ENCODE peak calls at places on chromosomes 12 and 14, in nine cellular contexts. One of them, this sample, is unnamed.

GRCh38 chr12:66405395-66405794 is 103.1 kb downstream of the HELB start:
- DNase-seq in CD4-positive, alpha-beta memory T cell: no peak
- DNase-seq in cardiac muscle cell: no peak
- DNase-seq in K562: no peak
- DNase-seq in mesenchymal stem cell: peak
- DNase-seq in cardiac fibroblast: peak
- DNase-seq in HepG2: no peak
- DNase-seq in LoVo: no peak
- DNase-seq in memory B cell: no peak
- DNase-seq in this sample: peak

GRCh38 chr12:27779837-27780611 is at the start of the genes KLHL42 and MANSC4:
- DNase-seq in CD4-positive, alpha-beta memory T cell: peak
- DNase-seq in cardiac muscle cell: peak
- DNase-seq in K562: peak
- DNase-seq in mesenchymal stem cell: peak
- DNase-seq in cardiac fibroblast: peak
- DNase-seq in HepG2: peak
- DNase-seq in LoVo: peak
- DNase-seq in memory B cell: peak
- DNase-seq in this sample: peak

GRCh38 chr12:1591029-1591428 is 3.4 kb downstream of the FBXL14 start:
- DNase-seq in CD4-positive, alpha-beta memory T cell: peak
- DNase-seq in cardiac muscle cell: no peak
- DNase-seq in K562: peak
- DNase-seq in mesenchymal stem cell: peak
- DNase-seq in cardiac fibroblast: peak
- DNase-seq in HepG2: no peak
- DNase-seq in LoVo: no peak
- DNase-seq in memory B cell: no peak
- DNase-seq in this sample: no peak

GRCh38 chr12:34605955-34606748 is 583.9 kb downstream of the ALG10 start:
- DNase-seq in CD4-positive, alpha-beta memory T cell: no peak
- DNase-seq in cardiac muscle cell: no peak
- DNase-seq in K562: no peak
- DNase-seq in mesenchymal stem cell: no peak
- DNase-seq in cardiac fibroblast: no peak
- DNase-seq in HepG2: no peak
- DNase-seq in LoVo: no peak
- DNase-seq in memory B cell: no peak
- DNase-seq in this sample: no peak

GRCh38 chr12:114938487-114939210 is 254.7 kb upstream of the TBX3 start:
- DNase-seq in CD4-positive, alpha-beta memory T cell: no peak
- DNase-seq in cardiac muscle cell: no peak
- DNase-seq in K562: no peak
- DNase-seq in mesenchymal stem cell: no peak
- DNase-seq in cardiac fibroblast: no peak
- DNase-seq in HepG2: no peak
- DNase-seq in LoVo: no peak
- DNase-seq in memory B cell: no peak
- DNase-seq in this sample: no peak

GRCh38 chr12:1279050-1279449 is 288.0 kb downstream of the ERC1 start:
- DNase-seq in CD4-positive, alpha-beta memory T cell: no peak
- DNase-seq in cardiac muscle cell: peak
- DNase-seq in K562: no peak
- DNase-seq in mesenchymal stem cell: no peak
- DNase-seq in cardiac fibroblast: peak
- DNase-seq in HepG2: no peak
- DNase-seq in LoVo: no peak
- DNase-seq in memory B cell: no peak
- DNase-seq in this sample: no peak

GRCh38 chr14:55904086-55904485 is 214.1 kb upstream of the PELI2 start:
- DNase-seq in CD4-positive, alpha-beta memory T cell: no peak
- DNase-seq in cardiac muscle cell: no peak
- DNase-seq in K562: no peak
- DNase-seq in mesenchymal stem cell: no peak
- DNase-seq in cardiac fibroblast: no peak
- DNase-seq in HepG2: no peak
- DNase-seq in LoVo: no peak
- DNase-seq in memory B cell: no peak
- DNase-seq in this sample: no peak

GRCh38 chr14:58426819-58427288 is 477 bp downstream of the TIMM9 start:
- DNase-seq in CD4-positive, alpha-beta memory T cell: no peak
- DNase-seq in cardiac muscle cell: peak
- DNase-seq in K562: peak
- DNase-seq in mesenchymal stem cell: no peak
- DNase-seq in cardiac fibroblast: peak
- DNase-seq in HepG2: peak
- DNase-seq in LoVo: peak
- DNase-seq in memory B cell: peak
- DNase-seq in this sample: peak

GRCh38 chr14:96597680-96598079 is 95.5 kb downstream of the PAPOLA start:
- DNase-seq in CD4-positive, alpha-beta memory T cell: no peak
- DNase-seq in cardiac muscle cell: no peak
- DNase-seq in K562: no peak
- DNase-seq in mesenchymal stem cell: no peak
- DNase-seq in cardiac fibroblast: no peak
- DNase-seq in HepG2: no peak
- DNase-seq in LoVo: no peak
- DNase-seq in memory B cell: no peak
- DNase-seq in this sample: no peak

GRCh38 chr14:104249092-104249491 is 110.7 kb downstream of the KIF26A start:
- DNase-seq in CD4-positive, alpha-beta memory T cell: no peak
- DNase-seq in cardiac muscle cell: no peak
- DNase-seq in K562: no peak
- DNase-seq in mesenchymal stem cell: no peak
- DNase-seq in cardiac fibroblast: no peak
- DNase-seq in HepG2: no peak
- DNase-seq in LoVo: no peak
- DNase-seq in memory B cell: no peak
- DNase-seq in this sample: no peak

GRCh38 chr12:50924439-50925341 is 27.7 kb upstream of the HIGD1C start:
- DNase-seq in CD4-positive, alpha-beta memory T cell: no peak
- DNase-seq in cardiac muscle cell: peak
- DNase-seq in K562: peak
- DNase-seq in mesenchymal stem cell: peak
- DNase-seq in cardiac fibroblast: peak
- DNase-seq in HepG2: peak
- DNase-seq in LoVo: peak
- DNase-seq in memory B cell: peak
- DNase-seq in this sample: peak

GRCh38 chr14:20501346-20501745 is 4.0 kb upstream of the RNASE10 start:
- DNase-seq in CD4-positive, alpha-beta memory T cell: no peak
- DNase-seq in cardiac muscle cell: no peak
- DNase-seq in K562: no peak
- DNase-seq in mesenchymal stem cell: no peak
- DNase-seq in cardiac fibroblast: peak
- DNase-seq in HepG2: no peak
- DNase-seq in LoVo: no peak
- DNase-seq in memory B cell: no peak
- DNase-seq in this sample: no peak

GRCh38 chr12:27331299-27331926 is 1.2 kb upstream of the BMAL2 start:
- DNase-seq in CD4-positive, alpha-beta memory T cell: no peak
- DNase-seq in cardiac muscle cell: no peak
- DNase-seq in K562: peak
- DNase-seq in mesenchymal stem cell: peak
- DNase-seq in cardiac fibroblast: peak
- DNase-seq in HepG2: peak
- DNase-seq in LoVo: peak
- DNase-seq in memory B cell: no peak
- DNase-seq in this sample: peak

GRCh38 chr14:99508896-99509629 is 27.9 kb downstream of the CCNK start:
- DNase-seq in CD4-positive, alpha-beta memory T cell: no peak
- DNase-seq in cardiac muscle cell: no peak
- DNase-seq in K562: no peak
- DNase-seq in mesenchymal stem cell: no peak
- DNase-seq in cardiac fibroblast: no peak
- DNase-seq in HepG2: no peak
- DNase-seq in LoVo: no peak
- DNase-seq in memory B cell: no peak
- DNase-seq in this sample: no peak

GRCh38 chr12:58285551-58285950 is 344.2 kb downstream of the ATP23 start:
- DNase-seq in CD4-positive, alpha-beta memory T cell: no peak
- DNase-seq in cardiac muscle cell: no peak
- DNase-seq in K562: no peak
- DNase-seq in mesenchymal stem cell: no peak
- DNase-seq in cardiac fibroblast: no peak
- DNase-seq in HepG2: no peak
- DNase-seq in LoVo: no peak
- DNase-seq in memory B cell: no peak
- DNase-seq in this sample: no peak

GRCh38 chr14:94021001-94021400 is 5.1 kb upstream of the OTUB2 start:
- DNase-seq in CD4-positive, alpha-beta memory T cell: no peak
- DNase-seq in cardiac muscle cell: no peak
- DNase-seq in K562: no peak
- DNase-seq in mesenchymal stem cell: no peak
- DNase-seq in cardiac fibroblast: peak
- DNase-seq in HepG2: peak
- DNase-seq in LoVo: no peak
- DNase-seq in memory B cell: no peak
- DNase-seq in this sample: peak

GRCh38 chr14:23294734-23295561 is 7.7 kb downstream of the PPP1R3E start:
- DNase-seq in CD4-positive, alpha-beta memory T cell: peak
- DNase-seq in cardiac muscle cell: peak
- DNase-seq in K562: peak
- DNase-seq in mesenchymal stem cell: peak
- DNase-seq in cardiac fibroblast: peak
- DNase-seq in HepG2: peak
- DNase-seq in LoVo: peak
- DNase-seq in memory B cell: peak
- DNase-seq in this sample: peak

GRCh38 chr14:90419200-90419599 is 22.4 kb downstream of the CALM1 start:
- DNase-seq in CD4-positive, alpha-beta memory T cell: no peak
- DNase-seq in cardiac muscle cell: no peak
- DNase-seq in K562: no peak
- DNase-seq in mesenchymal stem cell: peak
- DNase-seq in cardiac fibroblast: peak
- DNase-seq in HepG2: no peak
- DNase-seq in LoVo: peak
- DNase-seq in memory B cell: no peak
- DNase-seq in this sample: peak

GRCh38 chr12:116130431-116130830 is 147.1 kb downstream of the MED13L start:
- DNase-seq in CD4-positive, alpha-beta memory T cell: no peak
- DNase-seq in cardiac muscle cell: no peak
- DNase-seq in K562: no peak
- DNase-seq in mesenchymal stem cell: peak
- DNase-seq in cardiac fibroblast: no peak
- DNase-seq in HepG2: no peak
- DNase-seq in LoVo: no peak
- DNase-seq in memory B cell: no peak
- DNase-seq in this sample: peak

GRCh38 chr12:23559268-23559753 is 390.2 kb downstream of the SOX5 start:
- DNase-seq in CD4-positive, alpha-beta memory T cell: no peak
- DNase-seq in cardiac muscle cell: no peak
- DNase-seq in K562: peak
- DNase-seq in mesenchymal stem cell: peak
- DNase-seq in cardiac fibroblast: no peak
- DNase-seq in HepG2: no peak
- DNase-seq in LoVo: no peak
- DNase-seq in memory B cell: no peak
- DNase-seq in this sample: no peak

GRCh38 chr14:19917955-19918518 is 2.4 kb upstream of the OR4K5 start:
- DNase-seq in CD4-positive, alpha-beta memory T cell: no peak
- DNase-seq in cardiac muscle cell: no peak
- DNase-seq in K562: no peak
- DNase-seq in mesenchymal stem cell: no peak
- DNase-seq in cardiac fibroblast: no peak
- DNase-seq in HepG2: peak
- DNase-seq in LoVo: no peak
- DNase-seq in memory B cell: no peak
- DNase-seq in this sample: no peak

GRCh38 chr12:62530596-62530995 is 64.0 kb downstream of the MON2 start:
- DNase-seq in CD4-positive, alpha-beta memory T cell: no peak
- DNase-seq in cardiac muscle cell: no peak
- DNase-seq in K562: no peak
- DNase-seq in mesenchymal stem cell: peak
- DNase-seq in cardiac fibroblast: peak
- DNase-seq in HepG2: no peak
- DNase-seq in LoVo: no peak
- DNase-seq in memory B cell: no peak
- DNase-seq in this sample: no peak

GRCh38 chr14:51093371-51094281 is 1.3 kb downstream of the TRIM9 start:
- DNase-seq in CD4-positive, alpha-beta memory T cell: peak
- DNase-seq in cardiac muscle cell: peak
- DNase-seq in K562: no peak
- DNase-seq in mesenchymal stem cell: no peak
- DNase-seq in cardiac fibroblast: peak
- DNase-seq in HepG2: no peak
- DNase-seq in LoVo: no peak
- DNase-seq in memory B cell: peak
- DNase-seq in this sample: no peak

GRCh38 chr12:11827096-11827841 is 177.8 kb downstream of the ETV6 start:
- DNase-seq in CD4-positive, alpha-beta memory T cell: peak
- DNase-seq in cardiac muscle cell: peak
- DNase-seq in K562: peak
- DNase-seq in mesenchymal stem cell: peak
- DNase-seq in cardiac fibroblast: peak
- DNase-seq in HepG2: no peak
- DNase-seq in LoVo: no peak
- DNase-seq in memory B cell: no peak
- DNase-seq in this sample: peak

GRCh38 chr12:130743176-130743575 is 27.1 kb upstream of the RIMBP2 start:
- DNase-seq in CD4-positive, alpha-beta memory T cell: no peak
- DNase-seq in cardiac muscle cell: no peak
- DNase-seq in K562: no peak
- DNase-seq in mesenchymal stem cell: no peak
- DNase-seq in cardiac fibroblast: no peak
- DNase-seq in HepG2: no peak
- DNase-seq in LoVo: no peak
- DNase-seq in memory B cell: no peak
- DNase-seq in this sample: no peak

GRCh38 chr14:54098536-54098935 is 141.9 kb upstream of the BMP4 start:
- DNase-seq in CD4-positive, alpha-beta memory T cell: no peak
- DNase-seq in cardiac muscle cell: no peak
- DNase-seq in K562: no peak
- DNase-seq in mesenchymal stem cell: no peak
- DNase-seq in cardiac fibroblast: no peak
- DNase-seq in HepG2: no peak
- DNase-seq in LoVo: peak
- DNase-seq in memory B cell: no peak
- DNase-seq in this sample: no peak

GRCh38 chr12:113088037-113088436 is 31.5 kb downstream of the DTX1 start:
- DNase-seq in CD4-positive, alpha-beta memory T cell: peak
- DNase-seq in cardiac muscle cell: no peak
- DNase-seq in K562: no peak
- DNase-seq in mesenchymal stem cell: no peak
- DNase-seq in cardiac fibroblast: no peak
- DNase-seq in HepG2: no peak
- DNase-seq in LoVo: no peak
- DNase-seq in memory B cell: no peak
- DNase-seq in this sample: no peak

GRCh38 chr14:21525571-21525970 is 575 bp downstream of the SALL2 start:
- DNase-seq in CD4-positive, alpha-beta memory T cell: no peak
- DNase-seq in cardiac muscle cell: peak
- DNase-seq in K562: peak
- DNase-seq in mesenchymal stem cell: peak
- DNase-seq in cardiac fibroblast: no peak
- DNase-seq in HepG2: no peak
- DNase-seq in LoVo: no peak
- DNase-seq in memory B cell: no peak
- DNase-seq in this sample: no peak

GRCh38 chr14:92161521-92161920 is 39.8 kb downstream of the CPSF2 start:
- DNase-seq in CD4-positive, alpha-beta memory T cell: no peak
- DNase-seq in cardiac muscle cell: no peak
- DNase-seq in K562: no peak
- DNase-seq in mesenchymal stem cell: no peak
- DNase-seq in cardiac fibroblast: no peak
- DNase-seq in HepG2: no peak
- DNase-seq in LoVo: no peak
- DNase-seq in memory B cell: no peak
- DNase-seq in this sample: no peak

GRCh38 chr14:30553311-30553989 is 5.5 kb upstream of the G2E3 start:
- DNase-seq in CD4-positive, alpha-beta memory T cell: no peak
- DNase-seq in cardiac muscle cell: no peak
- DNase-seq in K562: no peak
- DNase-seq in mesenchymal stem cell: no peak
- DNase-seq in cardiac fibroblast: peak
- DNase-seq in HepG2: no peak
- DNase-seq in LoVo: no peak
- DNase-seq in memory B cell: no peak
- DNase-seq in this sample: peak

GRCh38 chr14:78319826-78320635 is 149.9 kb downstream of the NRXN3 start:
- DNase-seq in CD4-positive, alpha-beta memory T cell: no peak
- DNase-seq in cardiac muscle cell: peak
- DNase-seq in K562: peak
- DNase-seq in mesenchymal stem cell: no peak
- DNase-seq in cardiac fibroblast: no peak
- DNase-seq in HepG2: no peak
- DNase-seq in LoVo: no peak
- DNase-seq in memory B cell: no peak
- DNase-seq in this sample: no peak